ENCODE peak calls at places on chromosome 11, in six cellular contexts. V, U, Z, D, F and G are unnamed samples.

GRCh38 chr11:128551641-128552335 is 35.6 kb downstream of the ETS1 start:
- DNase-seq in U (no peak), F (no peak), V (peak; percentile 77), D (no peak), Z (peak; percentile 71), G (peak; percentile 71)

GRCh38 chr11:128713595-128713994 is 19.7 kb downstream of the FLI1 start:
- DNase-seq in F (peak; percentile 72), D (no peak), V (peak; percentile 57), Z (no peak), U (no peak), G (no peak)

GRCh38 chr11:46564459-46564858 is 29.4 kb downstream of the AMBRA1 start:
- DNase-seq in D (no peak), F (peak; percentile 32), V (no peak), Z (no peak), U (no peak), G (no peak)

GRCh38 chr11:33869511-33870422 is 22.1 kb downstream of the LMO2 start:
- DNase-seq in U (no peak), D (peak; percentile 84), Z (peak; percentile 71), V (peak; percentile 66), F (no peak), G (peak; percentile 80)

GRCh38 chr11:32870676-32871075 is 21.9 kb upstream of the QSER1 start:
- DNase-seq in U (no peak), D (peak; percentile 44), V (peak; percentile 25), F (no peak), Z (no peak), G (no peak)

GRCh38 chr11:79018371-79018849 is 422.4 kb downstream of the TENM4 start:
- DNase-seq in Z (no peak), F (peak; percentile 86), U (no peak), D (no peak), V (no peak), G (no peak)

GRCh38 chr11:10407055-10407454 is 48.0 kb upstream of the AMPD3 start:
- DNase-seq in D (no peak), Z (no peak), F (peak; percentile 82), U (no peak), V (no peak), G (no peak)

GRCh38 chr11:65858354-65859133 is 564 bp upstream of the CFL1 start:
- DNase-seq in Z (peak; percentile 94), F (no peak), D (no peak), U (no peak), V (no peak), G (peak; percentile 94)

GRCh38 chr11:119236490-119236889 is 30.4 kb downstream of the CBL start:
- DNase-seq in U (no peak), Z (no peak), V (no peak), F (peak; percentile 28), D (no peak), G (no peak)

GRCh38 chr11:93972790-93973189 is 48.4 kb upstream of the HEPHL1 start:
- DNase-seq in Z (no peak), U (no peak), F (no peak), V (no peak), D (no peak), G (no peak)

GRCh38 chr11:126007263-126007662 is 55.4 kb downstream of the CDON start:
- DNase-seq in D (no peak), F (peak; percentile 25), U (peak; percentile 26), V (no peak), Z (no peak), G (no peak)

GRCh38 chr11:107590460-107591097 is 368 bp upstream of the ELMOD1 start:
- DNase-seq in U (no peak), F (no peak), Z (peak; percentile 32), D (peak; percentile 22), V (peak; percentile 22), G (peak; percentile 19)

GRCh38 chr11:26245046-26245445 is 86.9 kb upstream of the ANO3 start:
- DNase-seq in D (no peak), V (no peak), Z (no peak), F (no peak), U (no peak), G (no peak)

GRCh38 chr11:26248661-26249060 is 83.3 kb upstream of the ANO3 start:
- DNase-seq in V (no peak), F (no peak), U (no peak), Z (no peak), D (no peak), G (no peak)

GRCh38 chr11:26244207-26244606 is 87.7 kb upstream of the ANO3 start:
- DNase-seq in Z (no peak), D (no peak), U (no peak), V (no peak), F (no peak), G (no peak)

GRCh38 chr11:26247340-26247739 is 84.6 kb upstream of the ANO3 start:
- DNase-seq in F (peak; percentile 69), V (no peak), D (no peak), U (no peak), Z (no peak), G (no peak)

GRCh38 chr11:26243426-26243825 is 88.5 kb upstream of the ANO3 start:
- DNase-seq in Z (no peak), U (no peak), V (no peak), F (no peak), D (no peak), G (no peak)
- TF ChIP-seq CTCF in Z (no peak), U (no peak), V (no peak), F (no peak), D (no peak), G (no peak)

DNA sequence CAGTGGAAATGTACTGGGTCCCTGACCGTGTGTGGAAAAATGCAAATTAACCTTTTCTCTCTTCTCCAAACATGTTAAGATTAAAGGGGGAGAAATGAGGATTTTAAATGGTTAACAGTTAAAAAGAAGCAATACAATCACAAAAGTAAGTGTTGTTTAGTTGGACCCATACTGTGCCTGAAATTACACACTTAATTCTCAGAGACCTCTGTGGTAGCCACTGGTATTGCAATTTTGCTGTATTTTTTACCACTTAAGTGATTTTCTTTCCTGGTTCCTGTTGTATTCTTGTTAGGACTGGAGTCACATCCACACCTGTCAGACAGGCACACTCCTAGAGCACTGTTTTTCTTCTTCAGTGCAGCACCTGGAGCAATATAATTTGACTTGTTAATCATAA is 179.6 kb upstream of the PDGFD start:
- DNase-seq in F (no peak), U (no peak), D (peak; percentile 27), V (no peak), Z (no peak), G (no peak)
- TF ChIP-seq CTCF in F (peak; percentile 60), U (no peak), D (peak; percentile 40), V (peak; percentile 51), Z (peak; percentile 4), G (no peak)

GRCh38 chr11:135036488-135037297 is 624.7 kb upstream of the B3GAT1 start:
- DNase-seq in F (no peak), V (no peak), U (no peak), D (no peak), Z (no peak), G (no peak)

GRCh38 chr11:135037828-135038227 is 625.8 kb upstream of the B3GAT1 start:
- DNase-seq in F (no peak), U (no peak), Z (no peak), D (no peak), V (no peak), G (no peak)

GRCh38 chr11:135035282-135035681 is 623.2 kb upstream of the B3GAT1 start:
- DNase-seq in U (no peak), D (no peak), F (no peak), V (no peak), Z (no peak), G (no peak)

DNA sequence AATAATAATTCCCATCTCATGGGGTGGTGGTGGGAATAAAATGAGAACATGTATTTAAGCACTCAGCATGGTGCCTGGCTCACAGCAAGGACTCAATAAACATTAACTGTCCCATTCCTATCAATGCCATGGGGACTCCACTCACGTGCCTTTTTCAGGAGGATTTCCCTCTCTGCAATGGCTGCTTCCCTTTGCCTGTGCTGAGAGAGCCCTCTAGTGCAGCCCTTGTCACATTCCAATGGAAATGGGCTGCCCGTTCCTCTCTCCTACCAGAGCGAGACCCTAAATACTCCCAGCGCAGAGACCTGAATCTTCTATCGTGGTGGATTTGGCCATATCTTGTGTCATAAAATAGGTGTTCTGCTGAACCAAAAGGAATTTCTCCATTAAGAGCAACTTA is 621.5 kb upstream of the B3GAT1 start:
- DNase-seq in U (no peak), F (no peak), V (no peak), D (peak; percentile 76), Z (no peak), G (no peak)
- TF ChIP-seq CTCF in U (no peak), F (no peak), V (no peak), D (peak; percentile 71), Z (no peak), G (no peak)

GRCh38 chr11:56089697-56090096 is 3.4 kb upstream of the OR8I2 start:
- DNase-seq in D (no peak), F (no peak), V (no peak), U (no peak), Z (no peak), G (no peak)
- TF ChIP-seq CTCF in D (no peak), F (no peak), V (no peak), U (no peak), Z (peak; percentile 6), G (no peak)

DNA sequence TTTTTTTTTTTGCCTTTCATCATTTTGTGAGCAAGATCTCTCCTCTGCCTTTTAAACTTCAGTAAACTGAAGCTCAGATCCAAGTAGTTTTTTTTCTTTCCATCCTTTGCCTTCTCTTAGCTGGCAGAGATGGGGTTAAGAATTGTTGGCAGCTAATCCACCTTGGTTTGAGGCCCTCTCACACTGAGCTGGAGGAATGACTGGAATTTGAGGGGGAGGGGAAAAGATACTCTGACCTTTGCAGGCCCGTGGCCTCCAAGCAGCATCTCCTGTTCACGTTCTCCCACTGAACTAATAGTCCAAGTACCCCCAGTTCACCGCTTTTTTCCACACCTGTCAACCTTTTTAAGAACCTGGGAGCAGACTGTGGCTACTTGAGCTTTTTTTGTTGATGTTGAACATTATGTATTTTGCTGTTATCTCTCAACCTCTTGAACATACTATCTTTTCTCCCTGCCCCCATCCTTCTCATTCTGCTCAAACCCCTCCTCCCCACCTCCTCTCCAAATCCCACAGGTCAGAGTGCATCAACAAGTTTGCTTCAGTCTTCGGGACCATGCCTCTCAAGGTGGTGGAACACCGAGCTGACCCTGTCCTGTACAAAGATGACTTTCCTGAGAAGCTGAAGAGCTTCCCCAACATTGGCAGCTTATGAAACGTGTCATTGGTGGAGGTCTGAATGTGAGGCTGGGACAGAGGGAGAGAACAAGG is 66.2 kb downstream of the ALX4 start:
- DNase-seq in V (no peak), U (no peak), F (peak; percentile 18), D (peak; percentile 85), Z (no peak), G (no peak)
- TF ChIP-seq CTCF in V (no peak), U (no peak), F (no peak), D (no peak), Z (no peak), G (no peak)

GRCh38 chr11:102367364-102367763 is 20.4 kb downstream of the BIRC2 start:
- DNase-seq in V (peak; percentile 22), U (no peak), F (no peak), D (no peak), Z (no peak), G (no peak)
- TF ChIP-seq CTCF in V (peak; percentile 61), U (no peak), F (peak; percentile 51), D (peak; percentile 6), Z (peak; percentile 11), G (no peak)